ENCODE peak calls at places on chromosome 15, in six cellular contexts. S, V, Z, J, F and M are unnamed samples.

GRCh38 chr15:78083687-78084358 is 6.3 kb upstream of the TBC1D2B start:
- DNase-seq in S (no peak), V (no peak), Z (no peak), J (no peak), F (no peak), M (no peak)

GRCh38 chr15:51202783-51203182 is 108.1 kb upstream of the TNFAIP8L3 start:
- DNase-seq in S (no peak), V (no peak), Z (no peak), J (no peak), F (no peak), M (no peak)

GRCh38 chr15:37217567-37217966 is 117.2 kb upstream of the MEIS2 start:
- DNase-seq in S (no peak), V (no peak), Z (no peak), J (no peak), F (no peak), M (no peak)

GRCh38 chr15:36596915-36597314 is 17.5 kb downstream of the CDIN1 start:
- DNase-seq in S (no peak), V (no peak), Z (peak), J (no peak), F (no peak), M (no peak)

GRCh38 chr15:90413411-90414379 is 25.7 kb downstream of the IQGAP1 start:
- DNase-seq in S (no peak), V (no peak), Z (peak), J (no peak), F (no peak), M (no peak)

GRCh38 chr15:51161491-51162260 is 67.0 kb upstream of the TNFAIP8L3 start:
- DNase-seq in S (no peak), V (no peak), Z (no peak), J (no peak), F (no peak), M (no peak)

GRCh38 chr15:65868546-65869126 is 655 bp upstream of the RAB11A start:
- DNase-seq in S (no peak), V (no peak), Z (no peak), J (no peak), F (no peak), M (no peak)

GRCh38 chr15:74123131-74123429 is 7.3 kb upstream of the ISLR2 start:
- DNase-seq in S (no peak), V (no peak), Z (no peak), J (no peak), F (peak), M (peak)

GRCh38 chr15:69467636-69468035 is 15.0 kb downstream of the RPLP1 start:
- DNase-seq in S (no peak), V (no peak), Z (peak), J (no peak), F (no peak), M (no peak)